ENCODE peak calls at places on chromosomes 3 and 15, in ten cellular contexts. W is bronchial epithelial cell; U is SJSA1; C is NCI-H774; K is HS-27A; P is psoas muscle; X is epithelial cell of proximal tubule; O is suprapubic skin; H is stimulated activated naive CD8-positive, alpha-beta T cell treated with anti-CD3 and anti-CD28 coated beads, Interleukin-15, Interleukin-2, amounts not matched to agents 100 U/mL and 50 U/mL, for 24 hours; B is D341Med. G is an unnamed sample.

GRCh38 chr15:31228980-31229826 is 97.4 kb upstream of the KLF13 start:
- DNase-seq in W (no peak), U (no peak), C (peak), K (no peak), P (no peak), X (no peak), O (no peak), H (no peak), B (peak), G (no peak)

GRCh38 chr3:120623719-120624093 is 27.6 kb downstream of the NDUFB4 start:
- DNase-seq in W (no peak), U (no peak), C (no peak), K (no peak), P (no peak), X (no peak), O (no peak), H (no peak), B (no peak), G (no peak)

GRCh38 chr15:54962637-54963036 is 234.1 kb downstream of the RSL24D1 start:
- DNase-seq in W (no peak), U (no peak), C (no peak), K (no peak), P (no peak), X (no peak), O (no peak), H (no peak), B (no peak), G (no peak)

GRCh38 chr3:33047842-33048834 is 48.8 kb downstream of the GLB1 start:
- DNase-seq in W (peak), U (no peak), C (no peak), K (no peak), P (no peak), X (no peak), O (no peak), H (peak), B (no peak), G (no peak)

GRCh38 chr15:80660114-80660513 is 35.0 kb upstream of the ABHD17C start:
- DNase-seq in W (peak), U (no peak), C (peak), K (peak), P (no peak), X (no peak), O (no peak), H (no peak), B (peak), G (no peak)

GRCh38 chr15:36953346-36953745 is 147.0 kb downstream of the MEIS2 start:
- DNase-seq in W (no peak), U (no peak), C (no peak), K (no peak), P (no peak), X (no peak), O (no peak), H (no peak), B (no peak), G (no peak)

GRCh38 chr3:110164632-110165240 is 827.4 kb upstream of the DPPA4 start:
- DNase-seq in W (no peak), U (peak), C (no peak), K (no peak), P (no peak), X (no peak), O (no peak), H (no peak), B (no peak), G (no peak)

GRCh38 chr3:184337981-184338380 is 581 bp downstream of the FAM131A start:
- DNase-seq in W (no peak), U (no peak), C (no peak), K (no peak), P (no peak), X (no peak), O (no peak), H (no peak), B (no peak), G (no peak)

GRCh38 chr3:178483704-178484103 is 52.5 kb upstream of the KCNMB2 start:
- DNase-seq in W (no peak), U (no peak), C (no peak), K (no peak), P (no peak), X (peak), O (no peak), H (no peak), B (no peak), G (no peak)

GRCh38 chr15:69813881-69814280 is 283.8 kb downstream of the TLE3 start:
- DNase-seq in W (no peak), U (no peak), C (no peak), K (no peak), P (no peak), X (no peak), O (no peak), H (no peak), B (no peak), G (no peak)

GRCh38 chr3:135014575-135014974 is 219.5 kb downstream of the EPHB1 start:
- DNase-seq in W (peak), U (no peak), C (no peak), K (no peak), P (no peak), X (no peak), O (no peak), H (no peak), B (no peak), G (no peak)

GRCh38 chr3:77475545-77475944 is 435.6 kb downstream of the ROBO2 start:
- DNase-seq in W (peak), U (no peak), C (no peak), K (no peak), P (no peak), X (no peak), O (no peak), H (no peak), B (no peak), G (peak)

GRCh38 chr15:73550190-73550589 is 83.0 kb downstream of the NPTN start:
- DNase-seq in W (no peak), U (no peak), C (no peak), K (no peak), P (no peak), X (no peak), O (no peak), H (no peak), B (no peak), G (peak)

GRCh38 chr3:74787008-74787407 is 172.5 kb upstream of the CNTN3 start:
- DNase-seq in W (no peak), U (no peak), C (no peak), K (no peak), P (no peak), X (no peak), O (no peak), H (no peak), B (no peak), G (no peak)

GRCh38 chr15:80162059-80162554 is 9.3 kb downstream of the FAH start:
- DNase-seq in W (no peak), U (no peak), C (no peak), K (no peak), P (no peak), X (no peak), O (no peak), H (no peak), B (no peak), G (no peak)

GRCh38 chr3:184259878-184260570 is 1.3 kb downstream of the CAMK2N2 start:
- DNase-seq in W (no peak), U (no peak), C (peak), K (no peak), P (no peak), X (no peak), O (no peak), H (peak), B (peak), G (peak)

GRCh38 chr15:52228928-52229327 is 37.7 kb upstream of the GNB5 start:
- DNase-seq in W (peak), U (no peak), C (no peak), K (no peak), P (no peak), X (peak), O (no peak), H (peak), B (no peak), G (no peak)

GRCh38 chr3:45958333-45958791 is 15.1 kb downstream of the CXCR6 start:
- DNase-seq in W (no peak), U (no peak), C (no peak), K (no peak), P (peak), X (no peak), O (peak), H (no peak), B (no peak), G (no peak)

GRCh38 chr15:89735773-89736172 is 15.3 kb downstream of the MESP1 start:
- DNase-seq in W (no peak), U (no peak), C (no peak), K (no peak), P (no peak), X (no peak), O (no peak), H (no peak), B (no peak), G (no peak)

GRCh38 chr15:86611392-86612040 is 531.8 kb downstream of the AGBL1 start:
- DNase-seq in W (peak), U (peak), C (no peak), K (no peak), P (no peak), X (peak), O (no peak), H (no peak), B (no peak), G (no peak)

GRCh38 chr15:99507016-99507731 is 58.6 kb upstream of the MEF2A start:
- DNase-seq in W (no peak), U (peak), C (peak), K (no peak), P (peak), X (no peak), O (no peak), H (no peak), B (peak), G (peak)

GRCh38 chr3:55622733-55623132 is 135.6 kb upstream of the WNT5A start:
- DNase-seq in W (no peak), U (no peak), C (no peak), K (no peak), P (no peak), X (no peak), O (no peak), H (no peak), B (no peak), G (no peak)

GRCh38 chr3:72396899-72397298 is 451.3 kb downstream of the SHQ1 start:
- DNase-seq in W (no peak), U (no peak), C (no peak), K (no peak), P (no peak), X (no peak), O (no peak), H (no peak), B (no peak), G (no peak)

GRCh38 chr3:14482271-14482721 is 57.8 kb downstream of the GRIP2 start:
- DNase-seq in W (no peak), U (no peak), C (no peak), K (no peak), P (peak), X (no peak), O (no peak), H (no peak), B (no peak), G (no peak)

GRCh38 chr3:147218976-147219375 is 187.4 kb downstream of the ZIC4 start:
- DNase-seq in W (no peak), U (no peak), C (no peak), K (no peak), P (no peak), X (no peak), O (no peak), H (no peak), B (no peak), G (no peak)

GRCh38 chr3:51471775-51472652 is 27.8 kb downstream of the DCAF1 start:
- DNase-seq in W (no peak), U (no peak), C (no peak), K (no peak), P (no peak), X (no peak), O (no peak), H (no peak), B (no peak), G (no peak)

GRCh38 chr3:64224826-64225606 is at the start of gene PRICKLE2:
- DNase-seq in W (no peak), U (peak), C (no peak), K (peak), P (peak), X (peak), O (peak), H (no peak), B (peak), G (no peak)

GRCh38 chr3:165169368-165169767 is 26.8 kb downstream of the SLITRK3 start:
- DNase-seq in W (no peak), U (no peak), C (no peak), K (no peak), P (no peak), X (no peak), O (no peak), H (no peak), B (no peak), G (no peak)